ENCODE peak calls at places on chromosome 12, in six cellular contexts. U, L, Q, I, X and D are unnamed samples.
A peak's percentile ranks its signal among the peaks of the same experiment; 100 is the strongest.

GRCh38 chr12:77925536-77926108 is 94.9 kb downstream of the NAV3 start:
- DNase-seq in U (peak; percentile 78), L (peak; percentile 3), Q (peak; percentile 91), I (peak; percentile 85), X (peak; percentile 55), D (peak; percentile 94)

GRCh38 chr12:15538881-15539280 is 216.6 kb downstream of the PTPRO start:
- DNase-seq in U (no peak), L (no peak), Q (no peak), I (no peak), X (no peak), D (no peak)

GRCh38 chr12:116687888-116688287 is 50.0 kb downstream of the SPRING1 start:
- DNase-seq in U (peak; percentile 74), L (no peak), Q (peak; percentile 95), I (no peak), X (no peak), D (no peak)

GRCh38 chr12:108312073-108312884 is 26.8 kb downstream of the CMKLR1 start:
- DNase-seq in U (no peak), L (no peak), Q (no peak), I (no peak), X (no peak), D (no peak)

GRCh38 chr12:45994736-45995135 is 4.4 kb upstream of the SCAF11 start:
- DNase-seq in U (no peak), L (no peak), Q (no peak), I (no peak), X (no peak), D (no peak)

GRCh38 chr12:3456809-3457208 is 34.2 kb upstream of the PRMT8 start:
- DNase-seq in U (peak; percentile 72), L (no peak), Q (peak; percentile 94), I (no peak), X (no peak), D (no peak)

GRCh38 chr12:111546758-111547383 is 52.2 kb downstream of the ATXN2 start:
- DNase-seq in U (no peak), L (no peak), Q (no peak), I (no peak), X (no peak), D (no peak)

GRCh38 chr12:118377891-118378470 is 1.6 kb downstream of the SUDS3 start:
- DNase-seq in U (peak; percentile 60), L (no peak), Q (peak; percentile 90), I (no peak), X (peak; percentile 75), D (no peak)

GRCh38 chr12:9509464-9510166 is 98.1 kb downstream of the KLRB1 start:
- DNase-seq in U (no peak), L (no peak), Q (no peak), I (no peak), X (no peak), D (peak; percentile 52)

GRCh38 chr12:122076743-122077495 is 1.6 kb upstream of the MLXIP start:
- DNase-seq in U (no peak), L (no peak), Q (no peak), I (no peak), X (no peak), D (no peak)

GRCh38 chr12:111441107-111441928 is 35.6 kb downstream of the SH2B3 start:
- DNase-seq in U (no peak), L (no peak), Q (peak; percentile 35), I (no peak), X (no peak), D (no peak)

GRCh38 chr12:68231707-68232106 is 6.1 kb upstream of the IL26 start:
- DNase-seq in U (no peak), L (no peak), Q (no peak), I (no peak), X (no peak), D (no peak)

GRCh38 chr12:29725587-29726320 is 58.0 kb downstream of the TMTC1 start:
- DNase-seq in U (no peak), L (peak; percentile 31), Q (no peak), I (no peak), X (no peak), D (no peak)

GRCh38 chr12:94909609-94910008 is 93.9 kb downstream of the NDUFA12 start:
- DNase-seq in U (no peak), L (no peak), Q (no peak), I (no peak), X (no peak), D (no peak)

GRCh38 chr12:13425766-13426165 is 229.2 kb downstream of the EMP1 start:
- DNase-seq in U (no peak), L (no peak), Q (peak; percentile 33), I (peak; percentile 76), X (no peak), D (peak; percentile 52)

GRCh38 chr12:131003036-131003435 is 49.3 kb downstream of the ADGRD1 start:
- DNase-seq in U (no peak), L (no peak), Q (no peak), I (no peak), X (no peak), D (no peak)

GRCh38 chr12:30926243-30927209 is at the start of gene TSPAN11:
- DNase-seq in U (peak; percentile 89), L (no peak), Q (peak; percentile 91), I (no peak), X (no peak), D (no peak)

GRCh38 chr12:29066061-29066588 is 83.0 kb upstream of the FAR2 start:
- DNase-seq in U (no peak), L (no peak), Q (no peak), I (no peak), X (no peak), D (no peak)

GRCh38 chr12:131242741-131243496 is 289.2 kb downstream of the ADGRD1 start:
- DNase-seq in U (peak; percentile 71), L (no peak), Q (peak; percentile 93), I (no peak), X (no peak), D (no peak)

GRCh38 chr12:22518067-22518719 is 26.1 kb downstream of the C2CD5 start:
- DNase-seq in U (no peak), L (no peak), Q (no peak), I (no peak), X (peak; percentile 38), D (no peak)

GRCh38 chr12:2094597-2094996 is 41.8 kb downstream of the CACNA1C start:
- DNase-seq in U (no peak), L (no peak), Q (no peak), I (no peak), X (no peak), D (no peak)

GRCh38 chr12:25208554-25208953 is 13.5 kb downstream of the ETFRF1 start:
- DNase-seq in U (no peak), L (no peak), Q (no peak), I (no peak), X (no peak), D (no peak)

GRCh38 chr12:54010972-54011664 is 2.3 kb downstream of the HOXC8 start:
- DNase-seq in U (no peak), L (no peak), Q (no peak), I (no peak), X (no peak), D (no peak)

GRCh38 chr12:54011665-54012532 is 3.1 kb downstream of the HOXC8 start:
- DNase-seq in U (no peak), L (no peak), Q (no peak), I (no peak), X (no peak), D (no peak)

GRCh38 chr12:54008260-54008552 is 579 bp upstream of the HOXC8 start:
- DNase-seq in U (no peak), L (no peak), Q (no peak), I (no peak), X (no peak), D (no peak)

GRCh38 chr12:54009171-54010052 is 627 bp downstream of the HOXC8 start:
- DNase-seq in U (no peak), L (no peak), Q (peak; percentile 77), I (no peak), X (no peak), D (no peak)

DNA sequence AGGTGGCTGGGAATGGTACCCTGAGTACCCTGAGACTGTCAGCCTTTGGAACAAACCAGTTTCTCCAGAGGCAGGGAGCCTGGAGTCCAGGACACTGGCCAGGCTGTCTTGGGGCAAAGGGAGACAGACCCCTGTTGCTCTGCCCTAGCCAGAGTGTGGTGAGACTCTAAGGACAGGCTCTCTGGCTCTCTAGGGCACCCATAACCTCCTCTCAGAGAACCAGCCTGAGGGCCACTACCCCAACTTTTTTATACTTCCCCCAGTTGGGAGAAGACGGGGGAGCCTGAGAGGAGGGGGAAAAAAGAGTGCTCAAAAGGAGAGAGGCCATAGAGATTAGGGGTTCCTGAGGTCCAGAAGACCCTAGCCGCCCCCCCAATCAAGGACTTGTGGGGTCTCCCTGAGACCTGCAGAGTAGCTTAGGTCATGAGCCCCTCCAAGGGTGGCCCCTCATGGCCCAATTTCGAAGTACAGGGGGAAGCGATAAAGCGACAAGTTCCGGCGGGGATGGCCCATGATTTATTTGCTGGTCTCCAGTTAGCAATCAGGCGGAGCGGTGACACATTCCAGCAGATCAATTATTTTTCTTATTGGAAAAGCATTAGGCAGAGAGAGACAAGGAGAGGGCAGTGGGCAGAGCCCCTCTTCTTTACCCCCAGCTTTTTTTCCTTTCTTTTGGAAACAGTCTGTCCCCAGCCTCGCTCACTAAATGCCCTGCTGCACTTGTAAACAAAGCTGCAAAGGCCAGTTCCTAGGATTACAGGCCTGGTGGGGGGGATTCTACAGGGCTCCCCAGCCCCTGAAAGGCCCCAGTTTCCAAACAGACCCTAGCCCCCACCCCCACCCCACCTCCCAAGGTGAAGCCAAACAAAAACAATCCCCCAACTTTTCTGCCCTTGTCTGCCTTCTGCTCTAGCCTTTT is 1.5 kb downstream of the HOXC8 start:
- DNase-seq in U (no peak), L (no peak), Q (no peak), I (no peak), X (no peak), D (no peak)
- H3K27me3 ChIP-seq in U (no peaks in the 10 kb centered on the region), L (no peaks in the 10 kb centered on the region), Q (peaks cover 99% of the 10 kb centered on the region), I (peaks cover 26% of the 10 kb centered on the region), X (peaks cover 7% of the 10 kb centered on the region), D (peaks cover 22% of the 10 kb centered on the region)

DNA sequence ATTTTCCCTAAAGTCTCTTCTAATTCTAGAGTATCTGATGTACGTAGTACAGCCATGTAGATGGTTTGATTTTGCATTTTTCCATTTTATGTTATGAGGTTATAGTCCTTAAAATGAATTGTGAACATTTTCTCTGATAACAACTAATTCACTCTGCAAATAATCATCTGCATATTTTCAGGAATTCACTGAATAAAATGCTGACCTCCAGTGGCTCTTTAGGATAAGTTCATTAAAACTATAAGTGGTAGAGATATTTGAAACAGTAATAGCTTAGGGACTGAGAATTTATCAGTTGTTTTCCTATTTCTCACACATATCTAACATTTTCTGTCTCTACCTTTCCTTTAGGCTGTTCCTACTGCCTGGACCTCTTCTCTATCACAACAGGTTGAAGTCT is 4.4 kb downstream of the MSRB3 start:
- DNase-seq in U (no peak), L (no peak), Q (no peak), I (no peak), X (no peak), D (no peak)
- TF ChIP-seq CTCF in U (no peak), L (no peak), Q (no peak), I (no peak), X (no peak), D (peak; percentile 6)

DNA sequence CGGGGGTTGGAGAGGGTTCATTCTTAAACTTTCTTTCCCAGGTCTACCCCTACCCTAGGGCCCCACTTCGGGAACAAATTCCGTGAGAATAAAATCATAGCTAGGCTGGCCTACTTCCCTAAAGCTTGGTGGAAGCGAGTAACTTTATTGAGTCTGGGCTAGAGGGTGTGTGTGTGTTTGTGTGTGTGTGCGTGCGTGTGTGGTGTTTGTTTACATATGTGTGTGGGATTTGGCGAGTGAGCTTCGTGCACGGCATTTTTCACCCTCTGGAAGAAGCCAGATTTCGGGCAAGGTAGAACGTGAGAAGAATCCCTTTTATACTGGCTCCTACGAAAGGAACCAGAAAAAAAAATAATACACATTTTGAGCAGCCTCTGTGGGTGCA is 7.5 kb upstream of the LHX5 start:
- DNase-seq in U (no peak), L (no peak), Q (peak; percentile 55), I (no peak), X (no peak), D (no peak)
- H3K27me3 ChIP-seq in U (peaks cover 88% of the 10 kb centered on the region), L (peaks cover 6% of the 10 kb centered on the region), Q (peaks cover 96% of the 10 kb centered on the region), I (peaks cover 63% of the 10 kb centered on the region), X (peaks cover 39% of the 10 kb centered on the region), D (peaks cover 48% of the 10 kb centered on the region)

GRCh38 chr12:115504241-115504941 is 773.1 kb downstream of the MED13L start:
- DNase-seq in U (no peak), L (no peak), Q (peak; percentile 50), I (no peak), X (no peak), D (no peak)
- TF ChIP-seq CTCF in U (no peak), L (no peak), Q (no peak), I (no peak), X (no peak), D (no peak)